ENCODE peak calls at places on chromosomes 5 and 9, in six cellular contexts. H is A549, K is HepG2, Y is GM12878, W is K562, R is NB4. C is an unnamed sample.

GRCh38 chr9:131642496-131643083 is 97.3 kb downstream of the PRRT1B start:
- DNase-seq in H (no peak), K (no peak), Y (no peak), W (no peak), R (no peak), C (no peak)

GRCh38 chr9:36572515-36573418 is at the start of gene MELK:
- DNase-seq in H (peak), K (peak), Y (no peak), W (peak), R (peak), C (peak)

GRCh38 chr9:13804532-13804931 is 509.4 kb downstream of the NFIB start:
- DNase-seq in H (no peak), K (no peak), Y (no peak), W (no peak), R (no peak), C (peak)

GRCh38 chr5:140043508-140043872 is 391 bp upstream of the NRG2 start:
- DNase-seq in H (peak), K (no peak), Y (no peak), W (no peak), R (no peak), C (no peak)

GRCh38 chr5:6701500-6701899 is 11.7 kb upstream of the TENT4A start:
- DNase-seq in H (no peak), K (no peak), Y (no peak), W (no peak), R (no peak), C (no peak)

GRCh38 chr5:171598279-171599152 is 179.1 kb downstream of the FGF18 start:
- DNase-seq in H (no peak), K (no peak), Y (no peak), W (no peak), R (peak), C (no peak)

GRCh38 chr5:72648511-72648910 is 141.3 kb upstream of the ZNF366 start:
- DNase-seq in H (no peak), K (no peak), Y (no peak), W (no peak), R (no peak), C (no peak)

GRCh38 chr5:107129051-107129450 is 541.7 kb downstream of the EFNA5 start:
- DNase-seq in H (no peak), K (no peak), Y (no peak), W (no peak), R (no peak), C (peak)

GRCh38 chr5:54703568-54704255 is 186.2 kb downstream of the SNX18 start:
- DNase-seq in H (no peak), K (no peak), Y (no peak), W (no peak), R (no peak), C (no peak)

GRCh38 chr5:6943197-6943596 is 230.0 kb downstream of the TENT4A start:
- DNase-seq in H (no peak), K (peak), Y (no peak), W (no peak), R (no peak), C (no peak)

GRCh38 chr9:132622144-132622543 is 39.7 kb downstream of the BARHL1 start:
- DNase-seq in H (no peak), K (no peak), Y (no peak), W (peak), R (no peak), C (no peak)

GRCh38 chr5:177431317-177432142 is 5.1 kb downstream of the GRK6 start:
- DNase-seq in H (no peak), K (no peak), Y (peak), W (no peak), R (peak), C (no peak)

GRCh38 chr9:132061526-132061925 is 18.1 kb downstream of the MED27 start:
- DNase-seq in H (no peak), K (no peak), Y (no peak), W (no peak), R (no peak), C (no peak)

GRCh38 chr5:14450055-14450524 is 131.5 kb upstream of the OTULINL start:
- DNase-seq in H (no peak), K (no peak), Y (no peak), W (peak), R (no peak), C (peak)

GRCh38 chr9:94623253-94623652 is 16.1 kb downstream of the FBP1 start:
- DNase-seq in H (peak), K (peak), Y (no peak), W (peak), R (peak), C (no peak)

GRCh38 chr5:109479260-109479860 is 69.6 kb upstream of the PJA2 start:
- DNase-seq in H (peak), K (peak), Y (no peak), W (no peak), R (peak), C (peak)
- TF ChIP-seq MYC in H (no peak), K (no peak), Y (no peak), W (no peak), R (no peak), C (no peak)

GRCh38 chr9:83285836-83286235 is 222.9 kb upstream of the RASEF start:
- DNase-seq in H (no peak), K (no peak), Y (no peak), W (no peak), R (no peak), C (no peak)

GRCh38 chr9:83281306-83282255 is 218.6 kb upstream of the RASEF start:
- DNase-seq in H (peak), K (no peak), Y (no peak), W (no peak), R (peak), C (peak)

GRCh38 chr9:83280790-83281189 is 217.8 kb upstream of the RASEF start:
- DNase-seq in H (no peak), K (no peak), Y (no peak), W (no peak), R (no peak), C (peak)

GRCh38 chr9:83284766-83285165 is 221.8 kb upstream of the RASEF start:
- DNase-seq in H (no peak), K (no peak), Y (no peak), W (no peak), R (no peak), C (no peak)

GRCh38 chr9:83283528-83283927 is 220.6 kb upstream of the RASEF start:
- DNase-seq in H (no peak), K (no peak), Y (no peak), W (no peak), R (no peak), C (no peak)
- TF ChIP-seq MYC in H (no peak), K (no peak), Y (no peak), W (no peak), R (no peak), C (no peak)

GRCh38 chr9:117189121-117189520 is 225.7 kb downstream of the ASTN2 start:
- DNase-seq in H (no peak), K (no peak), Y (no peak), W (no peak), R (no peak), C (no peak)
- TF ChIP-seq MYC in H (no peak), K (no peak), Y (no peak), W (no peak), R (no peak), C (no peak)

GRCh38 chr9:98099346-98099745 is 19.7 kb downstream of the TRIM14 start:
- DNase-seq in H (no peak), K (no peak), Y (no peak), W (no peak), R (no peak), C (no peak)

GRCh38 chr9:98099898-98100297 is 19.1 kb downstream of the TRIM14 start:
- DNase-seq in H (no peak), K (no peak), Y (no peak), W (no peak), R (no peak), C (no peak)

GRCh38 chr9:98101416-98101815 is 17.6 kb downstream of the TRIM14 start:
- DNase-seq in H (no peak), K (no peak), Y (no peak), W (no peak), R (no peak), C (no peak)

GRCh38 chr9:98104445-98104881 is 14.6 kb downstream of the TRIM14 start:
- DNase-seq in H (no peak), K (no peak), Y (no peak), W (no peak), R (peak), C (no peak)

DNA sequence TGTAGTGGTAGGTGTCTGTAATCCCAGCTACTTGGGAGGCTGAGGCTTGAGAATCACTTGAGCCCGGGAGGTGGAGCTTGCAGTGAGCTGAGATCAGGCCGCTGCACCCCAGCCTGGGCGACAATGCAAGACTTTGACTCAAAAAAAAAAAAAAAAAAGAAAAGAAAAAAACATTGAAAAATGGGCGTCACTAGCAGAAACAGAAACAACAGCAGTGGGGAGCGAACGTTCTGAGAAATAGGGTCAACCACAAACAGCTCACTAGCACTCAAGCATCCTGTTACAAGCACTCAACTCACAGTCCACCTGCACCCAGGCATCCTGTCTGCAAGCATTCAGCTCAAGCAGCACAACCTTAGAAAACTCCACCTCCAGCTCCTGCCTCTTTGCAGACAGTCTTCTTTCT is 17.2 kb downstream of the TRIM14 start:
- DNase-seq in H (no peak), K (no peak), Y (peak), W (no peak), R (peak), C (no peak)
- TF ChIP-seq MYC in H (no peak), K (no peak), Y (no peak), W (no peak), R (no peak), C (no peak)

GRCh38 chr9:33158555-33159057 is 8.5 kb downstream of the B4GALT1 start:
- DNase-seq in H (no peak), K (no peak), Y (no peak), W (no peak), R (peak), C (no peak)

GRCh38 chr9:33159760-33160127 is 7.4 kb downstream of the B4GALT1 start:
- DNase-seq in H (no peak), K (no peak), Y (no peak), W (no peak), R (peak), C (peak)

GRCh38 chr9:33157960-33158359 is 9.2 kb downstream of the B4GALT1 start:
- DNase-seq in H (no peak), K (no peak), Y (no peak), W (no peak), R (no peak), C (no peak)

GRCh38 chr9:33161011-33161588 is 6.0 kb downstream of the B4GALT1 start:
- DNase-seq in H (peak), K (no peak), Y (no peak), W (peak), R (peak), C (peak)

DNA sequence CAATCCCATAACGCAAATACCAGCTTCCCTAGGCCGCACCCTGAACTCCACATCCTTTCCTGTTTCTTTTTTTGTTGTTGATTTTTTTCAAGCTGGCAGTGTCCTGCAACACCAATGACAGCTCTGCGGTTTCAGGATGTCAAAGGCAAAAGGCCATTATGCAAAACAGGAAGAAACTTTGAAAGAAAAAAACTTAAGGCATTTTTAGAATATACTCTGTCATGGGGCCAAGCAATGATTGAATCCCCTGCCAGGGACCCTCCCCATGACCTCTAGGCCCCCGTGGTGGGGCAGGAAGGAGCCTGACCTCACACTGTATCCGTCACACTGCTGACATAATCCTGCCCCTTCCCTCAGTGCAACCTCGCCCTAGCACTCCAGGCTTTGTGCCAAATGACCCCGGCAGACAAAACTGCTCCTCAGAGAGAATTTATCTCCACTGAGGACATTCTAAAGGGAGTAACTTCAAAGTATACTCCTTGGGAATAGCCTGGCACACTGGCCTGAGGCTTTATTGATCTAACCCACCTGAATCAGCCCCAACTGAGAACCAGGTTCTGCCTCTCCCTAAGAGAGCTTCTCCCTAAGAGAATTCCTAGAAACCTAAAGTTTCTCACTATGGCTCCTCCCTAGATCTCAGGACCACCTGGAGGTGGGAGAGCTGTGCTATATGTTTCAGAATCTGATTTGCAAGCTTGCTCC is 7.9 kb downstream of the B4GALT1 start:
- DNase-seq in H (no peak), K (no peak), Y (no peak), W (peak), R (peak), C (peak)
- TF ChIP-seq MYC in H (no peak), K (no peak), Y (no peak), W (no peak), R (no peak), C (no peak)

DNA sequence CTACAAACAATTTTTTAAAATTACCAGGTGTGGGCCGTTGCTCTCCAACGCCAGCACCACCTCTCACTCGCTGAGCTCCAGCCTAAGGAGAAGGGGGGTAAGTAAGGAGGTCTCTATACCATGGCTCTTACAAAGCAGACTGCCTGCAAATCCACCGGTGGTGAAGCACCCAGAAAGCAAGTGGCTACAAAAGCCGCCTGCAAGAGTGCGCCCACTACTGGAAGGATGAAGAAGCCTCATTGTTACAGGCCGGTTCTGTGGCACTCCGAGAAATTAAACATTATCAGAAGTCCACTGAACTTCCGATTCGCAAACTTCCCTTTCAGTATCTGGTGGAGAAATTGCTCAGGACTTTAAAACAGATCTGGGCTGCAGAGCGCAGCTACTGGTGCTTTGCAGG is 46.0 kb downstream of the CDO1 start:
- DNase-seq in H (no peak), K (peak), Y (no peak), W (peak), R (peak), C (no peak)
- TF ChIP-seq MYC in H (no peak), K (no peak), Y (no peak), W (no peak), R (no peak), C (no peak)

GRCh38 chr5:172869734-172870133 is 35.7 kb downstream of the ERGIC1 start:
- DNase-seq in H (no peak), K (no peak), Y (no peak), W (no peak), R (no peak), C (no peak)

GRCh38 chr5:172867761-172868435 is 33.8 kb downstream of the ERGIC1 start:
- DNase-seq in H (no peak), K (no peak), Y (no peak), W (no peak), R (no peak), C (no peak)

GRCh38 chr5:172868436-172868923 is 34.4 kb downstream of the ERGIC1 start:
- DNase-seq in H (peak), K (peak), Y (no peak), W (peak), R (no peak), C (peak)

GRCh38 chr5:172870261-172870806 is 36.3 kb downstream of the ERGIC1 start:
- DNase-seq in H (peak), K (no peak), Y (no peak), W (no peak), R (no peak), C (peak)

GRCh38 chr5:172868924-172869565 is 35.0 kb downstream of the ERGIC1 start:
- DNase-seq in H (peak), K (peak), Y (no peak), W (peak), R (no peak), C (peak)
- TF ChIP-seq MYC in H (no peak), K (no peak), Y (no peak), W (no peak), R (no peak), C (no peak)

GRCh38 chr5:80990527-80990926 is 30.4 kb downstream of the RASGRF2 start:
- DNase-seq in H (no peak), K (no peak), Y (no peak), W (no peak), R (no peak), C (no peak)
- TF ChIP-seq MYC in H (no peak), K (no peak), Y (no peak), W (no peak), R (no peak), C (no peak)

DNA sequence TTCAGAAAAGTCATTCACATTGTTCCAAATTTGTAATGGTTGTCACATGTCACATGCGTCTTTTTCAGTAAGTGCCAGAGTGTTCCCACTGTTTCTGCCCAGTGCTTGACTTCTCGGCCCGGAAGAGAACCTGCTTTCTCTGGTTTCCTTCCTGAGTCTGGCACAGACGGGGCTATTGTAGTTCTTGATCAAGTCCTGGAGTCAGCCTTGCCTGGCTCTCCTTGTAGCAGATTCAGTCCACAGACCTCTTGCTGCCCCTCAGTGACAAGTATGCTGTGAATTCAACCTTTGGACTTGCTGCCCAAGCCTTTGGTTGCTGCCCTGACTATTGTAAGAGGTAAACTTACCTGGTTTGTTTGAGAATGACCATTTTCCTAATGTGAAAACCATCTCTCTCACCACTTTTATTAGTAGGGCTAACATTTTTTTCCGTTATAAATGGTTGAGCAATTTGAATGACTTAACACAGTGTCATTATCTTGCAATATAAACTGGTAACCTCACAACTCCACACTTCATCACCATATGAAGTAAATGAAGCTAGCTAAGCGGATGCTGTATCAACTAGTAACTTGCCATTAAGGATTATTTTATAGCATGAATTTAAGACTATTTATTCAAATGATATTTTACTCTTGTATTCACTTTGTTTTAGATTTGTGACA is 24.8 kb downstream of the ZBTB34 start:
- DNase-seq in H (no peak), K (peak), Y (no peak), W (no peak), R (peak), C (peak)
- TF ChIP-seq MYC in H (no peak), K (no peak), Y (no peak), W (no peak), R (no peak), C (no peak)

DNA sequence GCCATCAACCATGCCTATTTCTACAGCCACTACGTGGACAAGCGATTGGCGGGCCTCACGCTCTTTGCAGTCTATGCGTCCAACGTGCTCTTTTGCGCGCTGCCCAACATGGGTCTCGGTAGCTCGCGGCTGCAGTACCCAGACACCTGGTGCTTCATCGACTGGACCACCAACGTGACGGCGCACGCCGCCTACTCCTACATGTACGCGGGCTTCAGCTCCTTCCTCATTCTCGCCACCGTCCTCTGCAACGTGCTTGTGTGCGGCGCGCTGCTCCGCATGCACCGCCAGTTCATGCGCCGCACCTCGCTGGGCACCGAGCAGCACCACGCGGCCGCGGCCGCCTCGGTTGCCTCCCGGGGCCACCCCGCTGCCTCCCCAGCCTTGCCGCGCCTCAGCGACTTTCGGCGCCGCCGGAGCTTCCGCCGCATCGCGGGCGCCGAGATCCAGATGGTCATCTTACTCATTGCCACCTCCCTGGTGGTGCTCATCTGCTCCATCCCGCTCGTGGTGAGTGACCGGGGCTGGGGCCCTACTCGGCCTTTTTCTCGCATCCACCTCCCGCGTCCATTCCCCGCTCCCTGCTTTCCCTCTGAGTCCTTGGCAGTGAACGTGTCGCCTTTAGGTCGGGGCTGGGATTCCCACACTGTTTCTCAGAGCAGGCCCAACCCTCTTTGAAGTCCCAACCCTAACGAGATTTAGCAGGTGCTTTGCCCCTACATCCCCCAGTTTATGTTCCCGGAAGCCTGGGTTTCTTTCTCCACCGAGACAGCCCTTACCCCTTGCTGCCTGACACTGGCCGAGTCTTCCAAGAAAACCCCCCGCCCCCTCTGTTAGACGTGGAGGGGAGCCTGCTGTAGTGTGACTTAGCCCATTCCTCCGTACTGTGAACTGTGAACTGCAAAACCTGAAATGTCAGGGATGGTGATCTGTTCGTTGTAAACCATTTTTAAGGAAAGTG is 1.9 kb downstream of the PTGER4 start:
- DNase-seq in H (no peak), K (no peak), Y (no peak), W (no peak), R (peak), C (peak)
- TF ChIP-seq MYC in H (no peak), K (no peak), Y (no peak), W (no peak), R (peak), C (no peak)